ENCODE peak calls at places on chromosomes 11 and 22, in seven cellular contexts. One of them, this sample, is unnamed.

GRCh38 chr11:60657880-60658279 is 41.5 kb upstream of the MS4A8 start:
- DNase-seq in left ventricle myocardium inferior: no peak
- DNase-seq in prostate gland: no peak
- DNase-seq in mammary epithelial cell: no peak
- DNase-seq in transverse colon: peak; percentile 24
- DNase-seq in PC-3: no peak
- DNase-seq in stomach: peak; percentile 26
- DNase-seq in this sample: no peak

GRCh38 chr11:56521955-56522354 is 21.1 kb downstream of the OR5M11 start:
- DNase-seq in PC-3: peak; percentile 43
- DNase-seq in stomach: no peak
- DNase-seq in left ventricle myocardium inferior: no peak
- DNase-seq in prostate gland: no peak
- DNase-seq in mammary epithelial cell: no peak
- DNase-seq in transverse colon: peak; percentile 19
- DNase-seq in this sample: no peak

GRCh38 chr11:44977493-44977984 is 26.9 kb upstream of the TP53I11 start:
- DNase-seq in PC-3: peak; percentile 9
- DNase-seq in stomach: peak; percentile 55
- DNase-seq in left ventricle myocardium inferior: no peak
- DNase-seq in prostate gland: peak; percentile 39
- DNase-seq in mammary epithelial cell: no peak
- DNase-seq in transverse colon: peak; percentile 41
- DNase-seq in this sample: peak; percentile 56

GRCh38 chr22:43007519-43008102 is 7.3 kb downstream of the PACSIN2 start:
- DNase-seq in PC-3: no peak
- DNase-seq in left ventricle myocardium inferior: no peak
- DNase-seq in stomach: peak; percentile 72
- DNase-seq in prostate gland: no peak
- DNase-seq in mammary epithelial cell: no peak
- DNase-seq in transverse colon: peak; percentile 86
- DNase-seq in this sample: peak; percentile 78

GRCh38 chr11:124194696-124195418 is 11.7 kb downstream of the OR10D3 start:
- DNase-seq in prostate gland: no peak
- DNase-seq in stomach: peak; percentile 39
- DNase-seq in PC-3: peak; percentile 79
- DNase-seq in transverse colon: peak; percentile 65
- DNase-seq in mammary epithelial cell: peak; percentile 48
- DNase-seq in left ventricle myocardium inferior: no peak
- DNase-seq in this sample: no peak

GRCh38 chr11:82988936-82989627 is 82.6 kb downstream of the RAB30 start:
- DNase-seq in prostate gland: no peak
- DNase-seq in stomach: no peak
- DNase-seq in mammary epithelial cell: no peak
- DNase-seq in PC-3: no peak
- DNase-seq in left ventricle myocardium inferior: no peak
- DNase-seq in transverse colon: no peak
- DNase-seq in this sample: no peak

GRCh38 chr11:124717786-124718634 is 21.7 kb upstream of the NRGN start:
- DNase-seq in left ventricle myocardium inferior: peak; percentile 56
- DNase-seq in PC-3: peak; percentile 52
- DNase-seq in transverse colon: no peak
- DNase-seq in mammary epithelial cell: peak; percentile 46
- DNase-seq in prostate gland: no peak
- DNase-seq in stomach: no peak
- DNase-seq in this sample: no peak

GRCh38 chr11:85647604-85648299 is at the start of gene TMEM126A:
- DNase-seq in mammary epithelial cell: peak; percentile 90
- DNase-seq in prostate gland: peak; percentile 86
- DNase-seq in stomach: peak; percentile 92
- DNase-seq in transverse colon: peak; percentile 92
- DNase-seq in left ventricle myocardium inferior: peak; percentile 92
- DNase-seq in PC-3: peak; percentile 98
- DNase-seq in this sample: peak; percentile 95

GRCh38 chr11:104073950-104074349 is 37.5 kb downstream of the DDI1 start:
- DNase-seq in stomach: no peak
- DNase-seq in transverse colon: no peak
- DNase-seq in mammary epithelial cell: peak; percentile 75
- DNase-seq in PC-3: peak; percentile 38
- DNase-seq in left ventricle myocardium inferior: no peak
- DNase-seq in prostate gland: no peak
- DNase-seq in this sample: no peak

GRCh38 chr11:110798231-110798630 is 86.0 kb upstream of the ARHGAP20 start:
- DNase-seq in PC-3: no peak
- DNase-seq in mammary epithelial cell: no peak
- DNase-seq in left ventricle myocardium inferior: no peak
- DNase-seq in prostate gland: no peak
- DNase-seq in transverse colon: no peak
- DNase-seq in stomach: no peak
- DNase-seq in this sample: no peak

GRCh38 chr11:116888884-116889549 is 51.6 kb upstream of the APOA1 start:
- DNase-seq in mammary epithelial cell: no peak
- DNase-seq in prostate gland: no peak
- DNase-seq in stomach: no peak
- DNase-seq in left ventricle myocardium inferior: no peak
- DNase-seq in transverse colon: no peak
- DNase-seq in PC-3: no peak
- DNase-seq in this sample: no peak

GRCh38 chr11:35389897-35390462 is 29.4 kb downstream of the SLC1A2 start:
- DNase-seq in PC-3: peak; percentile 70
- DNase-seq in stomach: no peak
- DNase-seq in transverse colon: no peak
- DNase-seq in mammary epithelial cell: no peak
- DNase-seq in prostate gland: peak; percentile 43
- DNase-seq in left ventricle myocardium inferior: no peak
- DNase-seq in this sample: no peak

GRCh38 chr11:11813288-11813962 is 28.3 kb upstream of the USP47 start:
- DNase-seq in PC-3: peak; percentile 80
- DNase-seq in mammary epithelial cell: peak; percentile 77
- DNase-seq in transverse colon: peak; percentile 24
- DNase-seq in prostate gland: no peak
- DNase-seq in stomach: peak; percentile 51
- DNase-seq in left ventricle myocardium inferior: no peak
- DNase-seq in this sample: no peak

GRCh38 chr11:68146010-68146540 is 24.9 kb upstream of the CHKA start:
- DNase-seq in PC-3: peak; percentile 77
- DNase-seq in left ventricle myocardium inferior: peak; percentile 88
- DNase-seq in mammary epithelial cell: no peak
- DNase-seq in stomach: peak; percentile 99
- DNase-seq in prostate gland: peak; percentile 89
- DNase-seq in transverse colon: peak; percentile 96
- DNase-seq in this sample: peak; percentile 96

GRCh38 chr22:33529424-33530113 is 390.7 kb downstream of the LARGE1 start:
- DNase-seq in stomach: no peak
- DNase-seq in left ventricle myocardium inferior: no peak
- DNase-seq in prostate gland: no peak
- DNase-seq in mammary epithelial cell: no peak
- DNase-seq in transverse colon: no peak
- DNase-seq in PC-3: peak; percentile 22
- DNase-seq in this sample: no peak

GRCh38 chr22:38613588-38613987 is 42.6 kb downstream of the FAM227A start:
- DNase-seq in left ventricle myocardium inferior: no peak
- DNase-seq in PC-3: no peak
- DNase-seq in transverse colon: no peak
- DNase-seq in mammary epithelial cell: no peak
- DNase-seq in stomach: no peak
- DNase-seq in prostate gland: no peak
- DNase-seq in this sample: no peak

GRCh38 chr22:38610234-38610633 is 40.3 kb upstream of the DMC1 start:
- DNase-seq in PC-3: no peak
- DNase-seq in stomach: no peak
- DNase-seq in left ventricle myocardium inferior: no peak
- DNase-seq in prostate gland: no peak
- DNase-seq in transverse colon: no peak
- DNase-seq in mammary epithelial cell: no peak
- DNase-seq in this sample: no peak

GRCh38 chr22:38609371-38609770 is 39.4 kb upstream of the DMC1 start:
- DNase-seq in left ventricle myocardium inferior: no peak
- DNase-seq in prostate gland: no peak
- DNase-seq in PC-3: no peak
- DNase-seq in mammary epithelial cell: no peak
- DNase-seq in transverse colon: no peak
- DNase-seq in stomach: no peak
- DNase-seq in this sample: no peak

GRCh38 chr22:38612217-38613006 is 42.4 kb upstream of the DMC1 start:
- DNase-seq in PC-3: no peak
- DNase-seq in prostate gland: peak; percentile 67
- DNase-seq in left ventricle myocardium inferior: no peak
- DNase-seq in transverse colon: no peak
- DNase-seq in stomach: no peak
- DNase-seq in mammary epithelial cell: no peak
- DNase-seq in this sample: no peak

DNA sequence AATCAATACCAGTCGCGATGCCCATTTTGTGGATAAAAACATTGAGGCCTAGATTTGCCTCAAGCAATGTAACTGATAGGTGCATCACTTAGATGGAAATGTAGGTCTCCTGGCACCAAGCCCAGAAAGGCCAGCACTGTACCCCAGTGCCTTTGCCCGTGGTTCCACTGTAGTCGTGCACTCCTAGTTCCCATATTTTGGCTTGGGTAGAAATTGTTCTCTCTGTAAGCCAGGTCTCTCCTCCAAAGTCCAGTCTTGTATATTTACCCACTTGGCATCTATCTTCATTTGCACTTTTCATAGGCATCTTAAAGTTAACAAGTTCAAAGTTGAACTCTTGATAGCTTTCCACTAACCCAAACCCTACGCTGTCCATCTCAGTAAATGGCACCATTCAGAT is 41.6 kb upstream of the DMC1 start:
- DNase-seq in transverse colon: no peak
- DNase-seq in left ventricle myocardium inferior: no peak
- DNase-seq in prostate gland: no peak
- DNase-seq in stomach: no peak
- DNase-seq in PC-3: no peak
- DNase-seq in mammary epithelial cell: no peak
- DNase-seq in this sample: no peak
- H3K9me3 ChIP-seq in transverse colon: no peaks in the 10 kb centered on the region
- H3K9me3 ChIP-seq in left ventricle myocardium inferior: no peaks in the 10 kb centered on the region
- H3K9me3 ChIP-seq in prostate gland: no peaks in the 10 kb centered on the region
- H3K9me3 ChIP-seq in stomach: no peaks in the 10 kb centered on the region
- H3K9me3 ChIP-seq in PC-3: no peaks in the 10 kb centered on the region
- H3K9me3 ChIP-seq in mammary epithelial cell: no peaks in the 10 kb centered on the region
- H3K9me3 ChIP-seq in this sample: no peaks in the 10 kb centered on the region

DNA sequence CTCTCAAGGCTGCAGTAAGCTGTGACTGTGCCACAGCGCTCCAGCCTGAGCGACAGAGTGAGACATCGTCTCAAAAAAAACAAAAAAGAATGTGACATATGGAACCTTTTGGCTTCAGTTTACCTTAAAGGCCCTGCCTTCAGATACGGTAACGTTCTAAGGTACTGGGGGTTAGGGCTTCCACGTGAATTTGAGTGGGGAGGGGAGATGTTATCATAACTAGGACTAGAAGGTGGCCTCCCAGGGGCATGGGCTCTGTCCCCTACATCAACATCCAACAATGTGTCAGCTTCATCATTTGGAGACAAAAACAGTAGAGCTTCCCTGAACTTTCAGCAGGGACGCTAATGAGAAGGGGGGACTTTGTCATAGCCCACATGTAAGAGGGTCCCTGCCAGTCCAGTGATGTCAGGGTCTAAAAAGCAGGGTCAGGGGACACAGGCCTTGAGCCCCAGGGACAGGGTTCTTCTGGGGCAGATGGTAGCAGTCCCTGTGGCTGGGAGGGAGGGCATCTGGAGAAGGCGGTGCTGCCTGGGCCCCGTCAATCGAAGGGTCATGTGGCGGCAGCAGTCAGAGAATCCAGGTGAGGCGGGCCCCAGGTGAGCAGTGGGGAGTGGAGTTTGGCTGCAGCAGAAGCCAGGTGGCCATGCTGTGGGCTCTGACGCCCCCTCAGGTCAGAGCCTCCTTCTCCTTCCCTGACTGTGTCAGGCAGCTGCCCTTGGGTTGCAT is 79.8 kb downstream of the BCR start:
- DNase-seq in mammary epithelial cell: no peak
- DNase-seq in prostate gland: no peak
- DNase-seq in transverse colon: no peak
- DNase-seq in left ventricle myocardium inferior: no peak
- DNase-seq in stomach: no peak
- DNase-seq in PC-3: no peak
- DNase-seq in this sample: no peak
- TF ChIP-seq CTCF in mammary epithelial cell: no peak
- TF ChIP-seq CTCF in prostate gland: no peak
- TF ChIP-seq CTCF in transverse colon: no peak
- TF ChIP-seq CTCF in left ventricle myocardium inferior: no peak
- TF ChIP-seq CTCF in stomach: no peak
- TF ChIP-seq CTCF in PC-3: no peak
- TF ChIP-seq CTCF in this sample: no peak

GRCh38 chr11:78099671-78100070 is 20.0 kb upstream of the NDUFC2 start:
- DNase-seq in left ventricle myocardium inferior: no peak
- DNase-seq in stomach: no peak
- DNase-seq in prostate gland: peak; percentile 29
- DNase-seq in mammary epithelial cell: no peak
- DNase-seq in transverse colon: no peak
- DNase-seq in PC-3: no peak
- DNase-seq in this sample: no peak
- H3K9me3 ChIP-seq in left ventricle myocardium inferior: no peaks in the 10 kb centered on the region
- H3K9me3 ChIP-seq in stomach: no peaks in the 10 kb centered on the region
- H3K9me3 ChIP-seq in prostate gland: no peaks in the 10 kb centered on the region
- H3K9me3 ChIP-seq in mammary epithelial cell: no peaks in the 10 kb centered on the region
- H3K9me3 ChIP-seq in transverse colon: no peaks in the 10 kb centered on the region
- H3K9me3 ChIP-seq in PC-3: no peaks in the 10 kb centered on the region
- H3K9me3 ChIP-seq in this sample: no peaks in the 10 kb centered on the region

DNA sequence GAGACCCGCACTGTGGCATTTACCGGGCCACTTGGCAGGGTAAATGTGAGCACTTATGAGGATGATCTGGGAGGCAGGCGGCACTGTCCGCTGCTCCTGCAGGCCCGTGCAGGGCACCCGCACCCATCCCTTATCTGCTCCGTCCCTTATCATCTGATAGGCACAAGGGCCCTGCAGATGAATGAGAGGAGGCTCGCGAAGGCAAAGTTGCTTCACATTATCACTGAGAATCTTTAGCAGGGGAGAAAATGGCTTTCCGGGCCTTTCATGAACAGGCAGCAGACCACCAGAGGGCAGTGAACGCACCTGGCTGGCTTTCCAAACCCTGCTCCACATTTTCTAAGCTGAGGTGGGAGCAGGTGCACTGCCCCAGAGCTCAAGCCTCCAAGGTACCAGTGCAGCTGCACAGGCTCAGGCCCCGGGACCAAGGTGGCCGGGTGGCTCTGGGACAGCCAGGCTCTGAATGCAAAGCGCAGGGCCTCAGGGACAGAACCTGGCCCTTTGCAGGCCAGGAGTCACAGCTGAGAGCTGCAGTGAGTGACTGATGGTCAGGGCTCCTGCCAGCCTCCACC is 165.6 kb downstream of the SHANK2 start:
- DNase-seq in PC-3: peak; percentile 63
- DNase-seq in stomach: no peak
- DNase-seq in transverse colon: no peak
- DNase-seq in left ventricle myocardium inferior: no peak
- DNase-seq in mammary epithelial cell: peak; percentile 14
- DNase-seq in prostate gland: peak; percentile 40
- DNase-seq in this sample: no peak
- TF ChIP-seq CTCF in PC-3: peak; percentile 87
- TF ChIP-seq CTCF in stomach: no peak
- TF ChIP-seq CTCF in transverse colon: peak; percentile 26
- TF ChIP-seq CTCF in left ventricle myocardium inferior: peak; percentile 60
- TF ChIP-seq CTCF in mammary epithelial cell: peak; percentile 64
- TF ChIP-seq CTCF in prostate gland: peak; percentile 69
- TF ChIP-seq CTCF in this sample: no peak

DNA sequence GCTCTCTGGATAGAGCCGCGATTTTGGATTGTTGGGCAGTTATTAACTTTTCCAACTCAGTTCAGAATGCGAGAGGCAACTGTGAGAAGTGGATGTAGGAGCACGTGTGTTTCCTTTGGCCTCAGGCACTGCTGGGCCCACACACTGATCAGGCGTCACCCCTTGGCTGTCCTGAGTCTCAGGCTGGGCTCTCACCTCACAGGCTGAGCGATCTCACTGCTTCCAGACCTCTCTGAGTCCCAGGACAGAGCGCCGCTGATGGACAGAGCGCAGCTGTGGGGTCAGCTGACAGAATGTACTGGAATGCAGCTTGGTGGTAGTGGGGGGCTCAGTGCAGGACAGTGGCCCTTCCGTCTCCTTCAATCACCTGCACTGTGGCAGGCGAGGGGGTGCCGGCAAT is 516.2 kb downstream of the TBC1D22A start:
- DNase-seq in stomach: no peak
- DNase-seq in mammary epithelial cell: no peak
- DNase-seq in prostate gland: no peak
- DNase-seq in transverse colon: no peak
- DNase-seq in PC-3: no peak
- DNase-seq in left ventricle myocardium inferior: no peak
- DNase-seq in this sample: no peak
- H3K9me3 ChIP-seq in stomach: no peaks in the 10 kb centered on the region
- H3K9me3 ChIP-seq in mammary epithelial cell: peaks cover 35% of the 10 kb centered on the region
- H3K9me3 ChIP-seq in prostate gland: no peaks in the 10 kb centered on the region
- H3K9me3 ChIP-seq in transverse colon: no peaks in the 10 kb centered on the region
- H3K9me3 ChIP-seq in PC-3: no peaks in the 10 kb centered on the region
- H3K9me3 ChIP-seq in left ventricle myocardium inferior: no peaks in the 10 kb centered on the region
- H3K9me3 ChIP-seq in this sample: no peaks in the 10 kb centered on the region